ENCODE peak calls at places on chromosomes 1 and 21, in eight cellular contexts. One of them, this sample, is unnamed. For H3K4me1, the result is how much of the 10 kb centered on the place peaks cover.

GRCh38 chr1:8193840-8194406 is 124.0 kb upstream of the SLC45A1 start:
- DNase-seq in naive thymus-derived CD4-positive, alpha-beta T cell: no peak
- DNase-seq in GM23338: no peak
- DNase-seq in aorta: no peak
- DNase-seq in body of pancreas: no peak
- DNase-seq in adrenal gland: no peak
- DNase-seq in cardiac muscle cell: no peak
- DNase-seq in tibial artery: no peak
- DNase-seq in this sample: no peak

GRCh38 chr1:26786437-26787380 is 1.0 kb upstream of the PIGV start:
- DNase-seq in body of pancreas: peak
- DNase-seq in cardiac muscle cell: peak
- DNase-seq in naive thymus-derived CD4-positive, alpha-beta T cell: no peak
- DNase-seq in GM23338: peak
- DNase-seq in aorta: no peak
- DNase-seq in adrenal gland: peak
- DNase-seq in tibial artery: peak
- DNase-seq in this sample: peak

GRCh38 chr1:94741510-94741909 is 78.6 kb upstream of the SLC44A3 start:
- DNase-seq in adrenal gland: no peak
- DNase-seq in body of pancreas: no peak
- DNase-seq in naive thymus-derived CD4-positive, alpha-beta T cell: no peak
- DNase-seq in aorta: no peak
- DNase-seq in cardiac muscle cell: no peak
- DNase-seq in tibial artery: no peak
- DNase-seq in GM23338: no peak
- DNase-seq in this sample: no peak

GRCh38 chr1:36866168-36866814 is 168.0 kb downstream of the GRIK3 start:
- DNase-seq in GM23338: no peak
- DNase-seq in cardiac muscle cell: peak
- DNase-seq in naive thymus-derived CD4-positive, alpha-beta T cell: no peak
- DNase-seq in tibial artery: no peak
- DNase-seq in aorta: no peak
- DNase-seq in body of pancreas: no peak
- DNase-seq in adrenal gland: no peak
- DNase-seq in this sample: no peak

GRCh38 chr1:87201768-87202167 is 126.9 kb upstream of the LMO4 start:
- DNase-seq in body of pancreas: no peak
- DNase-seq in naive thymus-derived CD4-positive, alpha-beta T cell: no peak
- DNase-seq in adrenal gland: no peak
- DNase-seq in tibial artery: no peak
- DNase-seq in cardiac muscle cell: no peak
- DNase-seq in aorta: no peak
- DNase-seq in GM23338: no peak
- DNase-seq in this sample: no peak

GRCh38 chr1:225962440-225962975 is 21.5 kb upstream of the LEFTY2 start:
- DNase-seq in aorta: no peak
- DNase-seq in cardiac muscle cell: peak
- DNase-seq in body of pancreas: peak
- DNase-seq in naive thymus-derived CD4-positive, alpha-beta T cell: no peak
- DNase-seq in adrenal gland: peak
- DNase-seq in tibial artery: no peak
- DNase-seq in GM23338: peak
- DNase-seq in this sample: peak

GRCh38 chr1:41649445-41650175 is 165.1 kb upstream of the EDN2 start:
- DNase-seq in aorta: no peak
- DNase-seq in body of pancreas: no peak
- DNase-seq in cardiac muscle cell: no peak
- DNase-seq in naive thymus-derived CD4-positive, alpha-beta T cell: no peak
- DNase-seq in adrenal gland: no peak
- DNase-seq in GM23338: no peak
- DNase-seq in tibial artery: no peak
- DNase-seq in this sample: no peak

GRCh38 chr1:109252167-109252892 is 3.0 kb downstream of the CELSR2 start:
- DNase-seq in naive thymus-derived CD4-positive, alpha-beta T cell: no peak
- DNase-seq in cardiac muscle cell: no peak
- DNase-seq in body of pancreas: no peak
- DNase-seq in tibial artery: no peak
- DNase-seq in aorta: peak
- DNase-seq in adrenal gland: no peak
- DNase-seq in GM23338: no peak
- DNase-seq in this sample: no peak

GRCh38 chr1:67674260-67675011 is 10.6 kb upstream of the GADD45A start:
- DNase-seq in adrenal gland: peak
- DNase-seq in cardiac muscle cell: no peak
- DNase-seq in naive thymus-derived CD4-positive, alpha-beta T cell: peak
- DNase-seq in tibial artery: no peak
- DNase-seq in GM23338: peak
- DNase-seq in aorta: no peak
- DNase-seq in body of pancreas: no peak
- DNase-seq in this sample: peak

GRCh38 chr1:18572022-18572920 is 58.4 kb upstream of the PAX7 start:
- DNase-seq in aorta: peak
- DNase-seq in naive thymus-derived CD4-positive, alpha-beta T cell: no peak
- DNase-seq in GM23338: peak
- DNase-seq in body of pancreas: no peak
- DNase-seq in tibial artery: no peak
- DNase-seq in adrenal gland: no peak
- DNase-seq in cardiac muscle cell: no peak
- DNase-seq in this sample: no peak

GRCh38 chr1:211382714-211383480 is 56.3 kb downstream of the TRAF5 start:
- DNase-seq in adrenal gland: peak
- DNase-seq in tibial artery: peak
- DNase-seq in cardiac muscle cell: peak
- DNase-seq in aorta: peak
- DNase-seq in GM23338: peak
- DNase-seq in naive thymus-derived CD4-positive, alpha-beta T cell: peak
- DNase-seq in body of pancreas: peak
- DNase-seq in this sample: peak

GRCh38 chr1:205582471-205583291 is 49.1 kb downstream of the ELK4 start:
- DNase-seq in GM23338: no peak
- DNase-seq in tibial artery: no peak
- DNase-seq in adrenal gland: no peak
- DNase-seq in body of pancreas: peak
- DNase-seq in aorta: peak
- DNase-seq in naive thymus-derived CD4-positive, alpha-beta T cell: no peak
- DNase-seq in cardiac muscle cell: no peak
- DNase-seq in this sample: no peak

GRCh38 chr1:220990417-220991337 is 111.4 kb downstream of the HLX start:
- DNase-seq in body of pancreas: no peak
- DNase-seq in GM23338: no peak
- DNase-seq in tibial artery: no peak
- DNase-seq in cardiac muscle cell: no peak
- DNase-seq in aorta: no peak
- DNase-seq in naive thymus-derived CD4-positive, alpha-beta T cell: no peak
- DNase-seq in adrenal gland: peak
- DNase-seq in this sample: no peak

GRCh38 chr1:230270185-230270939 is 155.8 kb downstream of the PGBD5 start:
- DNase-seq in cardiac muscle cell: no peak
- DNase-seq in tibial artery: no peak
- DNase-seq in GM23338: no peak
- DNase-seq in adrenal gland: no peak
- DNase-seq in aorta: peak
- DNase-seq in naive thymus-derived CD4-positive, alpha-beta T cell: no peak
- DNase-seq in body of pancreas: no peak
- DNase-seq in this sample: no peak

GRCh38 chr1:225882699-225883615 is 777 bp upstream of the TMEM63A start:
- DNase-seq in aorta: peak
- DNase-seq in tibial artery: peak
- DNase-seq in adrenal gland: peak
- DNase-seq in GM23338: peak
- DNase-seq in cardiac muscle cell: peak
- DNase-seq in naive thymus-derived CD4-positive, alpha-beta T cell: peak
- DNase-seq in body of pancreas: peak
- DNase-seq in this sample: peak

GRCh38 chr1:211610779-211611556 is 32.0 kb upstream of the SLC30A1 start:
- DNase-seq in cardiac muscle cell: no peak
- DNase-seq in naive thymus-derived CD4-positive, alpha-beta T cell: no peak
- DNase-seq in adrenal gland: peak
- DNase-seq in GM23338: no peak
- DNase-seq in tibial artery: peak
- DNase-seq in body of pancreas: no peak
- DNase-seq in aorta: no peak
- DNase-seq in this sample: no peak

GRCh38 chr1:247146671-247147070 is 25.1 kb downstream of the ZNF124 start:
- DNase-seq in cardiac muscle cell: no peak
- DNase-seq in body of pancreas: no peak
- DNase-seq in aorta: no peak
- DNase-seq in GM23338: peak
- DNase-seq in adrenal gland: no peak
- DNase-seq in tibial artery: no peak
- DNase-seq in naive thymus-derived CD4-positive, alpha-beta T cell: no peak
- DNase-seq in this sample: no peak

GRCh38 chr1:7672864-7673263 is 98.2 kb upstream of the VAMP3 start:
- DNase-seq in tibial artery: no peak
- DNase-seq in aorta: no peak
- DNase-seq in GM23338: no peak
- DNase-seq in body of pancreas: no peak
- DNase-seq in cardiac muscle cell: no peak
- DNase-seq in naive thymus-derived CD4-positive, alpha-beta T cell: no peak
- DNase-seq in adrenal gland: no peak
- DNase-seq in this sample: no peak

GRCh38 chr1:11179125-11179524 is 10.0 kb upstream of the ANGPTL7 start:
- DNase-seq in GM23338: no peak
- DNase-seq in body of pancreas: no peak
- DNase-seq in adrenal gland: no peak
- DNase-seq in tibial artery: no peak
- DNase-seq in aorta: no peak
- DNase-seq in cardiac muscle cell: no peak
- DNase-seq in naive thymus-derived CD4-positive, alpha-beta T cell: no peak
- DNase-seq in this sample: no peak

GRCh38 chr21:38916214-38916964 is 110.7 kb downstream of the ETS2 start:
- DNase-seq in tibial artery: no peak
- DNase-seq in adrenal gland: no peak
- DNase-seq in naive thymus-derived CD4-positive, alpha-beta T cell: no peak
- DNase-seq in GM23338: peak
- DNase-seq in body of pancreas: no peak
- DNase-seq in cardiac muscle cell: no peak
- DNase-seq in aorta: no peak
- DNase-seq in this sample: no peak
- H3K27ac ChIP-seq in tibial artery: no peak
- H3K27ac ChIP-seq in adrenal gland: no peak
- H3K27ac ChIP-seq in naive thymus-derived CD4-positive, alpha-beta T cell: no peak
- H3K27ac ChIP-seq in GM23338: no peak
- H3K27ac ChIP-seq in body of pancreas: no peak
- H3K27ac ChIP-seq in cardiac muscle cell: no peak
- H3K27ac ChIP-seq in aorta: peak
- H3K27ac ChIP-seq in this sample: no peak

GRCh38 chr1:176111835-176112234 is 95.3 kb downstream of the COP1 start:
- DNase-seq in cardiac muscle cell: no peak
- DNase-seq in naive thymus-derived CD4-positive, alpha-beta T cell: no peak
- DNase-seq in GM23338: no peak
- DNase-seq in adrenal gland: no peak
- DNase-seq in body of pancreas: no peak
- DNase-seq in aorta: no peak
- DNase-seq in tibial artery: no peak
- DNase-seq in this sample: no peak
- H3K4me1 ChIP-seq in cardiac muscle cell: under half
- H3K4me1 ChIP-seq in naive thymus-derived CD4-positive, alpha-beta T cell: under half
- H3K4me1 ChIP-seq in GM23338: under half
- H3K4me1 ChIP-seq in adrenal gland: under half
- H3K4me1 ChIP-seq in body of pancreas: under half
- H3K4me1 ChIP-seq in aorta: under half
- H3K4me1 ChIP-seq in tibial artery: under half
- H3K4me1 ChIP-seq in this sample: under half

GRCh38 chr1:13543927-13544556 is 30.2 kb upstream of the LRRC38 start:
- DNase-seq in tibial artery: peak
- DNase-seq in cardiac muscle cell: peak
- DNase-seq in body of pancreas: peak
- DNase-seq in naive thymus-derived CD4-positive, alpha-beta T cell: no peak
- DNase-seq in GM23338: peak
- DNase-seq in aorta: no peak
- DNase-seq in adrenal gland: peak
- DNase-seq in this sample: no peak
- H3K4me3 ChIP-seq in tibial artery: no peak
- H3K4me3 ChIP-seq in cardiac muscle cell: no peak
- H3K4me3 ChIP-seq in body of pancreas: no peak
- H3K4me3 ChIP-seq in naive thymus-derived CD4-positive, alpha-beta T cell: no peak
- H3K4me3 ChIP-seq in GM23338: no peak
- H3K4me3 ChIP-seq in aorta: no peak
- H3K4me3 ChIP-seq in adrenal gland: no peak
- H3K4me3 ChIP-seq in this sample: no peak

GRCh38 chr1:17544951-17545350 is 5.5 kb downstream of the ARHGEF10L start:
- DNase-seq in aorta: no peak
- DNase-seq in adrenal gland: no peak
- DNase-seq in naive thymus-derived CD4-positive, alpha-beta T cell: no peak
- DNase-seq in body of pancreas: no peak
- DNase-seq in GM23338: no peak
- DNase-seq in tibial artery: no peak
- DNase-seq in cardiac muscle cell: no peak
- DNase-seq in this sample: no peak
- H3K27ac ChIP-seq in aorta: peak
- H3K27ac ChIP-seq in adrenal gland: no peak
- H3K27ac ChIP-seq in naive thymus-derived CD4-positive, alpha-beta T cell: no peak
- H3K27ac ChIP-seq in body of pancreas: no peak
- H3K27ac ChIP-seq in GM23338: peak
- H3K27ac ChIP-seq in tibial artery: peak
- H3K27ac ChIP-seq in cardiac muscle cell: no peak
- H3K27ac ChIP-seq in this sample: no peak

DNA sequence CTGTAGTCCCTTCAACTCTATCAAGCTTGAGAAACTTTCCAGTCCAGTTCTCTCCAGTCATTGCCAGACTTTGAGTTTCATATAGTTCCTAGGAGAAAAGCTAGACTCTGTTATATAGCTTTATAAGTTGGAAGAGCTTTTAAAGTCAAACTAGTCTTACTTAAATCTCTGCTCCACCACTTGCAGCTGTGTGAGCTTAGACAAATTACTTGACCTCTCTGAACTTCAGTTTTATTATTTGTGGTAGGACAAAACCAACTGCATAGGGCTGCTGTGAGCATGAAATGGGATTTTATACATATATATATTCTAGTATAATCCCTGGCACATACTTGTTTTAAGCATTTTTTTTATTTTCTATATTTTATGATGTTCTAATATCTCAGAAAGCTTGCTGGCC is 338.7 kb upstream of the NR5A2 start:
- DNase-seq in body of pancreas: no peak
- DNase-seq in aorta: no peak
- DNase-seq in naive thymus-derived CD4-positive, alpha-beta T cell: no peak
- DNase-seq in adrenal gland: no peak
- DNase-seq in GM23338: no peak
- DNase-seq in tibial artery: no peak
- DNase-seq in cardiac muscle cell: no peak
- DNase-seq in this sample: no peak
- H3K4me1 ChIP-seq in body of pancreas: under half
- H3K4me1 ChIP-seq in aorta: under half
- H3K4me1 ChIP-seq in naive thymus-derived CD4-positive, alpha-beta T cell: under half
- H3K4me1 ChIP-seq in adrenal gland: under half
- H3K4me1 ChIP-seq in GM23338: under half
- H3K4me1 ChIP-seq in tibial artery: under half
- H3K4me1 ChIP-seq in cardiac muscle cell: under half
- H3K4me1 ChIP-seq in this sample: under half